ENCODE peak calls at places on chromosome 5, in six cellular contexts. One of them, this sample, is unnamed. For H3K4me1 and H3K9me3, the result is how much of the 10 kb centered on the place peaks cover.

GRCh38 chr5:9507974-9508373 is 37.9 kb downstream of the SEMA5A start:
- DNase-seq in tibial artery: no peak
- DNase-seq in colonic mucosa: no peak
- DNase-seq in NT2/D1: no peak
- DNase-seq in upper lobe of right lung: no peak
- DNase-seq in Caco-2: no peak
- DNase-seq in this sample: no peak

GRCh38 chr5:103177543-103177942 is 57.4 kb downstream of the PPIP5K2 start:
- DNase-seq in tibial artery: no peak
- DNase-seq in colonic mucosa: no peak
- DNase-seq in NT2/D1: no peak
- DNase-seq in upper lobe of right lung: no peak
- DNase-seq in Caco-2: no peak
- DNase-seq in this sample: no peak

GRCh38 chr5:82351754-82352145 is 73.6 kb upstream of the RPS23 start:
- DNase-seq in tibial artery: no peak
- DNase-seq in colonic mucosa: no peak
- DNase-seq in NT2/D1: peak
- DNase-seq in upper lobe of right lung: no peak
- DNase-seq in Caco-2: peak
- DNase-seq in this sample: peak

GRCh38 chr5:147400076-147400809 is 109.6 kb downstream of the DPYSL3 start:
- DNase-seq in tibial artery: no peak
- DNase-seq in colonic mucosa: no peak
- DNase-seq in NT2/D1: no peak
- DNase-seq in upper lobe of right lung: no peak
- DNase-seq in Caco-2: peak
- DNase-seq in this sample: no peak

GRCh38 chr5:135826994-135827671 is 7.3 kb upstream of the SLC25A48 start:
- DNase-seq in tibial artery: no peak
- DNase-seq in colonic mucosa: no peak
- DNase-seq in NT2/D1: no peak
- DNase-seq in upper lobe of right lung: no peak
- DNase-seq in Caco-2: no peak
- DNase-seq in this sample: no peak

GRCh38 chr5:34897646-34898045 is 17.7 kb downstream of the RAD1 start:
- DNase-seq in tibial artery: no peak
- DNase-seq in colonic mucosa: no peak
- DNase-seq in NT2/D1: no peak
- DNase-seq in upper lobe of right lung: no peak
- DNase-seq in Caco-2: no peak
- DNase-seq in this sample: no peak

GRCh38 chr5:122403965-122404364 is 91.9 kb downstream of the SNCAIP start:
- DNase-seq in tibial artery: no peak
- DNase-seq in colonic mucosa: no peak
- DNase-seq in NT2/D1: no peak
- DNase-seq in upper lobe of right lung: no peak
- DNase-seq in Caco-2: no peak
- DNase-seq in this sample: no peak

GRCh38 chr5:147854894-147855773 is 23.4 kb upstream of the SCGB3A2 start:
- DNase-seq in tibial artery: no peak
- DNase-seq in colonic mucosa: no peak
- DNase-seq in NT2/D1: no peak
- DNase-seq in upper lobe of right lung: no peak
- DNase-seq in Caco-2: no peak
- DNase-seq in this sample: no peak

GRCh38 chr5:121867403-121867802 is 15.7 kb downstream of the FTMT start:
- DNase-seq in tibial artery: no peak
- DNase-seq in colonic mucosa: no peak
- DNase-seq in NT2/D1: no peak
- DNase-seq in upper lobe of right lung: no peak
- DNase-seq in Caco-2: no peak
- DNase-seq in this sample: no peak

GRCh38 chr5:76331139-76331538 is 71.9 kb upstream of the IQGAP2 start:
- DNase-seq in tibial artery: no peak
- DNase-seq in colonic mucosa: no peak
- DNase-seq in NT2/D1: no peak
- DNase-seq in upper lobe of right lung: no peak
- DNase-seq in Caco-2: no peak
- DNase-seq in this sample: no peak

GRCh38 chr5:139765040-139765408 is 30.6 kb upstream of the PSD2 start:
- DNase-seq in tibial artery: no peak
- DNase-seq in colonic mucosa: no peak
- DNase-seq in NT2/D1: no peak
- DNase-seq in upper lobe of right lung: no peak
- DNase-seq in Caco-2: no peak
- DNase-seq in this sample: no peak

GRCh38 chr5:125756456-125756855 is 666.8 kb upstream of the GRAMD2B start:
- DNase-seq in tibial artery: no peak
- DNase-seq in colonic mucosa: no peak
- DNase-seq in NT2/D1: no peak
- DNase-seq in upper lobe of right lung: no peak
- DNase-seq in Caco-2: no peak
- DNase-seq in this sample: no peak

GRCh38 chr5:122759310-122759709 is 15.6 kb upstream of the SNX2 start:
- DNase-seq in tibial artery: no peak
- DNase-seq in colonic mucosa: no peak
- DNase-seq in NT2/D1: no peak
- DNase-seq in upper lobe of right lung: no peak
- DNase-seq in Caco-2: no peak
- DNase-seq in this sample: no peak

GRCh38 chr5:110105692-110106091 is 416.0 kb downstream of the MAN2A1 start:
- DNase-seq in tibial artery: peak
- DNase-seq in colonic mucosa: no peak
- DNase-seq in NT2/D1: no peak
- DNase-seq in upper lobe of right lung: no peak
- DNase-seq in Caco-2: no peak
- DNase-seq in this sample: no peak

GRCh38 chr5:171093598-171093997 is 215.4 kb upstream of the TLX3 start:
- DNase-seq in tibial artery: no peak
- DNase-seq in colonic mucosa: no peak
- DNase-seq in NT2/D1: no peak
- DNase-seq in upper lobe of right lung: no peak
- DNase-seq in Caco-2: no peak
- DNase-seq in this sample: no peak

GRCh38 chr5:141634720-141635119 is 1.9 kb downstream of the HDAC3 start:
- DNase-seq in tibial artery: no peak
- DNase-seq in colonic mucosa: no peak
- DNase-seq in NT2/D1: no peak
- DNase-seq in upper lobe of right lung: no peak
- DNase-seq in Caco-2: no peak
- DNase-seq in this sample: no peak

GRCh38 chr5:72268753-72269410 is 51.2 kb downstream of the MRPS27 start:
- DNase-seq in tibial artery: peak
- DNase-seq in colonic mucosa: peak
- DNase-seq in NT2/D1: peak
- DNase-seq in upper lobe of right lung: no peak
- DNase-seq in Caco-2: peak
- DNase-seq in this sample: peak

GRCh38 chr5:96093890-96094381 is 132.3 kb upstream of the ELL2 start:
- DNase-seq in tibial artery: no peak
- DNase-seq in colonic mucosa: no peak
- DNase-seq in NT2/D1: no peak
- DNase-seq in upper lobe of right lung: no peak
- DNase-seq in Caco-2: no peak
- DNase-seq in this sample: no peak

GRCh38 chr5:54519083-54519541 is 1.6 kb downstream of the SNX18 start:
- DNase-seq in tibial artery: peak
- DNase-seq in colonic mucosa: no peak
- DNase-seq in NT2/D1: no peak
- DNase-seq in upper lobe of right lung: no peak
- DNase-seq in Caco-2: no peak
- DNase-seq in this sample: no peak

GRCh38 chr5:15496886-15497285 is 3.1 kb upstream of the FBXL7 start:
- DNase-seq in tibial artery: no peak
- DNase-seq in colonic mucosa: no peak
- DNase-seq in NT2/D1: no peak
- DNase-seq in upper lobe of right lung: no peak
- DNase-seq in Caco-2: no peak
- DNase-seq in this sample: no peak

GRCh38 chr5:54362434-54362833 is 52.1 kb upstream of the ARL15 start:
- DNase-seq in tibial artery: no peak
- DNase-seq in colonic mucosa: no peak
- DNase-seq in NT2/D1: no peak
- DNase-seq in upper lobe of right lung: no peak
- DNase-seq in Caco-2: no peak
- DNase-seq in this sample: no peak

GRCh38 chr5:2335156-2335555 is 416.3 kb downstream of the IRX2 start:
- DNase-seq in tibial artery: no peak
- DNase-seq in colonic mucosa: no peak
- DNase-seq in NT2/D1: no peak
- DNase-seq in upper lobe of right lung: no peak
- DNase-seq in Caco-2: no peak
- DNase-seq in this sample: no peak

GRCh38 chr5:141742866-141743651 is 61.0 kb upstream of the ARAP3 start:
- DNase-seq in tibial artery: no peak
- DNase-seq in colonic mucosa: peak
- DNase-seq in NT2/D1: peak
- DNase-seq in upper lobe of right lung: no peak
- DNase-seq in Caco-2: peak
- DNase-seq in this sample: peak

DNA sequence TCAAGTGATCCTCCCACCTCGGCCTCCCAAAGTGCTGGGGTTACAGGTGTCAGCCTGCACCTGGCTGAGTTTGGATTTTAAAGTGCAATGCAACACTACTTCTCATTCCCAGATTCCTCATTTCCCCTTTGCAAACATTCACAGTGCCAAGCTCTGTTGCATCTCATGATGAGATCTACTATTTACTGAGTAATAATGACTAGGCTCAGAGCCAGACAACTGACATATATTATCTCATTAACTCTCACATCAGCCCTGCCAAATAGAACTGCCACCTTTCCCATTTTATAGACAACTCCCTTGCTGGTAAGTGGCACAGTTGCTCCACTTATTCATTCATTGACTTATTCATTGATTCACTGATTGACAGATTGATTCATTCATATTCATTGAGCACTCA is 7.0 kb downstream of the PDE6A start:
- DNase-seq in tibial artery: no peak
- DNase-seq in colonic mucosa: no peak
- DNase-seq in NT2/D1: no peak
- DNase-seq in upper lobe of right lung: no peak
- DNase-seq in Caco-2: no peak
- DNase-seq in this sample: no peak
- H3K4me3 ChIP-seq in tibial artery: no peak
- H3K4me3 ChIP-seq in colonic mucosa: no peak
- H3K4me3 ChIP-seq in NT2/D1: no peak
- H3K4me3 ChIP-seq in upper lobe of right lung: no peak
- H3K4me3 ChIP-seq in Caco-2: no peak
- H3K4me3 ChIP-seq in this sample: no peak

DNA sequence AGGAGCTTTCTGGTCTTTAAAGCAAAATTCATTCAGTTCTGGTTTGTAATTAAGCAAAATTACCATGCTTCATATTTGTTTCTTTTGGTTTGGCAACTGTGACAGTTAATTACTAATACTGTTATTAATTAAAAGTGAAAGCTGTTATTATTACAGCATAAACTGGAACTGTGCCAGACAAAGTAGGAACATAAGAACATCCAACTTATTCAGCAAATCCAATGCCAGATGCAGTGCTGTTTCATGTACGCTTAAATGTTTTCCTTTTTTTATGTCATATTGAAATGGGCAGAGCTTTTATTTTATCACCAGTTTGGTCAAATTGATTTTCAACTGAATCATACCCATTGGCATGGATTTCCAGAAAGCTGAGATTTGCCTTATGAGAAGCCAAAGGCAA is 70.5 kb upstream of the DAB2 start:
- DNase-seq in tibial artery: no peak
- DNase-seq in colonic mucosa: no peak
- DNase-seq in NT2/D1: no peak
- DNase-seq in upper lobe of right lung: no peak
- DNase-seq in Caco-2: no peak
- DNase-seq in this sample: no peak
- H3K4me1 ChIP-seq in tibial artery: under half
- H3K4me1 ChIP-seq in colonic mucosa: under half
- H3K4me1 ChIP-seq in NT2/D1: under half
- H3K4me1 ChIP-seq in upper lobe of right lung: under half
- H3K4me1 ChIP-seq in Caco-2: under half
- H3K4me1 ChIP-seq in this sample: under half

GRCh38 chr5:159301351-159301911 is 28.9 kb downstream of the IL12B start:
- DNase-seq in tibial artery: no peak
- DNase-seq in colonic mucosa: no peak
- DNase-seq in NT2/D1: no peak
- DNase-seq in upper lobe of right lung: no peak
- DNase-seq in Caco-2: no peak
- DNase-seq in this sample: peak
- H3K9me3 ChIP-seq in tibial artery: under half
- H3K9me3 ChIP-seq in colonic mucosa: under half
- H3K9me3 ChIP-seq in NT2/D1: under half
- H3K9me3 ChIP-seq in upper lobe of right lung: under half
- H3K9me3 ChIP-seq in Caco-2: under half
- H3K9me3 ChIP-seq in this sample: under half

GRCh38 chr5:53381-54174 is 38.4 kb upstream of the PLEKHG4B start:
- DNase-seq in tibial artery: no peak
- DNase-seq in colonic mucosa: no peak
- DNase-seq in NT2/D1: peak
- DNase-seq in upper lobe of right lung: peak
- DNase-seq in Caco-2: peak
- DNase-seq in this sample: peak
- H3K4me3 ChIP-seq in tibial artery: peak
- H3K4me3 ChIP-seq in colonic mucosa: peak
- H3K4me3 ChIP-seq in NT2/D1: peak
- H3K4me3 ChIP-seq in upper lobe of right lung: peak
- H3K4me3 ChIP-seq in Caco-2: peak
- H3K4me3 ChIP-seq in this sample: peak

GRCh38 chr5:178622679-178623247 is 4.1 kb downstream of the CLK4 start:
- DNase-seq in tibial artery: no peak
- DNase-seq in colonic mucosa: no peak
- DNase-seq in NT2/D1: no peak
- DNase-seq in upper lobe of right lung: no peak
- DNase-seq in Caco-2: no peak
- DNase-seq in this sample: no peak

GRCh38 chr5:178626484-178627258 is at the start of gene CLK4:
- DNase-seq in tibial artery: peak
- DNase-seq in colonic mucosa: peak
- DNase-seq in NT2/D1: peak
- DNase-seq in upper lobe of right lung: peak
- DNase-seq in Caco-2: peak
- DNase-seq in this sample: peak

GRCh38 chr5:178627259-178627598 is 379 bp upstream of the CLK4 start:
- DNase-seq in tibial artery: no peak
- DNase-seq in colonic mucosa: no peak
- DNase-seq in NT2/D1: peak
- DNase-seq in upper lobe of right lung: no peak
- DNase-seq in Caco-2: no peak
- DNase-seq in this sample: no peak

GRCh38 chr5:178624626-178625546 is 2.0 kb downstream of the CLK4 start:
- DNase-seq in tibial artery: no peak
- DNase-seq in colonic mucosa: no peak
- DNase-seq in NT2/D1: no peak
- DNase-seq in upper lobe of right lung: no peak
- DNase-seq in Caco-2: no peak
- DNase-seq in this sample: peak

GRCh38 chr5:178625679-178626483 is 969 bp downstream of the CLK4 start:
- DNase-seq in tibial artery: no peak
- DNase-seq in colonic mucosa: peak
- DNase-seq in NT2/D1: peak
- DNase-seq in upper lobe of right lung: no peak
- DNase-seq in Caco-2: peak
- DNase-seq in this sample: no peak
- H3K4me1 ChIP-seq in tibial artery: under half
- H3K4me1 ChIP-seq in colonic mucosa: under half
- H3K4me1 ChIP-seq in NT2/D1: under half
- H3K4me1 ChIP-seq in upper lobe of right lung: under half
- H3K4me1 ChIP-seq in Caco-2: under half
- H3K4me1 ChIP-seq in this sample: under half

GRCh38 chr5:88188458-88189132 is 80.0 kb downstream of the TMEM161B start:
- DNase-seq in tibial artery: no peak
- DNase-seq in colonic mucosa: no peak
- DNase-seq in NT2/D1: no peak
- DNase-seq in upper lobe of right lung: no peak
- DNase-seq in Caco-2: peak
- DNase-seq in this sample: no peak
- H3K9me3 ChIP-seq in tibial artery: under half
- H3K9me3 ChIP-seq in colonic mucosa: under half
- H3K9me3 ChIP-seq in NT2/D1: under half
- H3K9me3 ChIP-seq in upper lobe of right lung: under half
- H3K9me3 ChIP-seq in Caco-2: under half
- H3K9me3 ChIP-seq in this sample: under half

This sample was measured in HAP-1.